ENCODE peak calls at places on chromosomes 2 and 18, in seven cellular contexts. W is fibroblast of the aortic adventitia, V is nephron progenitor cell, X is Calu3, R is heart left ventricle, D is GM10248, A is DND-41. T is an unnamed sample.

GRCh38 chr2:134593500-134593899 is 125.3 kb downstream of the TMEM163 start:
- DNase-seq in R (no peak), D (no peak), X (no peak), V (no peak), A (no peak), W (no peak), T (no peak)

GRCh38 chr2:219022616-219023015 is 18.7 kb downstream of the CFAP65 start:
- DNase-seq in D (no peak), R (no peak), A (no peak), W (no peak), X (no peak), V (no peak), T (no peak)

GRCh38 chr18:36658611-36659010 is 170.2 kb downstream of the TPGS2 start:
- DNase-seq in X (no peak), V (no peak), W (no peak), A (no peak), R (no peak), D (no peak), T (no peak)

GRCh38 chr2:33108483-33109443 is 162.0 kb downstream of the LTBP1 start:
- DNase-seq in A (no peak), D (no peak), X (no peak), W (peak), V (no peak), R (no peak), T (peak)

GRCh38 chr2:43826305-43827250 is 12.1 kb downstream of the ABCG5 start:
- DNase-seq in D (no peak), W (no peak), A (no peak), V (no peak), R (no peak), X (no peak), T (no peak)

GRCh38 chr18:12307871-12308385 is at the start of gene TUBB6:
- DNase-seq in D (peak), A (no peak), V (peak), R (peak), W (peak), X (peak), T (peak)

GRCh38 chr2:217102941-217103340 is 243.1 kb upstream of the TNP1 start:
- DNase-seq in X (no peak), A (no peak), W (no peak), V (no peak), D (no peak), R (no peak), T (no peak)

GRCh38 chr18:26480897-26481795 is 67.2 kb downstream of the KCTD1 start:
- DNase-seq in D (no peak), W (peak), R (no peak), X (peak), A (no peak), V (no peak), T (peak)

GRCh38 chr2:189265696-189266320 is 86.2 kb upstream of the COL5A2 start:
- DNase-seq in R (no peak), X (no peak), A (no peak), V (no peak), W (no peak), D (no peak), T (no peak)

GRCh38 chr2:112140899-112141622 is 2.9 kb downstream of the FBLN7 start:
- DNase-seq in A (no peak), W (no peak), X (no peak), V (no peak), D (no peak), R (no peak), T (no peak)

GRCh38 chr18:74063552-74063951 is 84.1 kb downstream of the FBXO15 start:
- DNase-seq in W (no peak), R (no peak), V (no peak), A (no peak), X (no peak), D (no peak), T (no peak)

GRCh38 chr2:218180728-218181127 is 14.0 kb upstream of the CXCR1 start:
- DNase-seq in W (peak), X (no peak), A (no peak), D (no peak), R (no peak), V (no peak), T (no peak)

GRCh38 chr2:29480423-29480822 is 365.2 kb downstream of the CLIP4 start:
- DNase-seq in W (no peak), V (no peak), R (peak), D (peak), A (no peak), X (no peak), T (no peak)

GRCh38 chr18:75454022-75454795 is 26.7 kb upstream of the SMIM21 start:
- DNase-seq in A (no peak), W (no peak), X (no peak), D (no peak), V (no peak), R (no peak), T (no peak)

GRCh38 chr18:75455249-75456183 is 28.0 kb upstream of the SMIM21 start:
- DNase-seq in A (no peak), R (peak), X (no peak), D (no peak), W (peak), V (peak), T (peak)

DNA sequence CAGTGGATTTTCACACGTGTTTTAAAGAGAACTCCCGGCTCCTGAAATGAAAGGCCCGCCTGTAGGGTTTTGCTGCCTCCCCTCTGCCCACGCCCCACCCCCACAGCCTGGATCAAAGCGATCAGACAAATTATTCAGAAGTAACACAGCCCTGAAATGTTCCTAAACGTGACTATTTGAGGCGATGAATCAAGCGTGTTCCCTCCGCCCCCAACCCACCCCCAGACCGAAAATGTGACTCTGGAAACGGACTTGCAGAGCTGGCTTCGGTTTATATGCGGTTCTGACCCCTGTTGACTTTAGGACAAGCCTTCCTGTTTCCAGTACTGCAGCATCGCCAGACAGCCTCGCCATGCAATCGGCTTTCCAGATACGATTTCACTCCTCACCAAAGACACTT is 28.8 kb upstream of the SMIM21 start:
- DNase-seq in X (no peak), D (no peak), R (peak), A (no peak), W (no peak), V (peak), T (no peak)
- TF ChIP-seq CTCF in X (no peak), D (no peak), R (no peak), A (no peak), W (no peak), V (no peak), T (no peak)

DNA sequence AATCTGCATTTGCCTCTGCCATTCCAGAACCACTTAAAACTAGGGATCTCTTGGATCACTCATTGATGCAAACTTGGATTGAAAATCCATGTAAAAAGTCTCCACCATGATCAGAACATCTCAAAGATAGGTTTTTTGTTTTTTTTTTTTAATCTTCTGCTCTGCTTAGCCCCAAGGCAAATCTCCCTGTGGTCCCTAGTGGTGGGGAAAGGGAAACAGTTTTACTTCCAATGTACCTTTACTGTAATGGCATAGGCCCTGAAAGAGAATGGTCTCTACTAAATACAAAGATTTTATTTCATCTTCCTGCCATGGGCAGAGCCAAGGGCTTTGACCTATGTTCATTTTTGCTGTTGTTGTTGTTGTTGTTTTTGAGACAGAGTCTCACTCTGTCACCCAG is 78.4 kb downstream of the KANSL1L start:
- DNase-seq in W (no peak), V (no peak), A (no peak), X (no peak), D (no peak), R (no peak), T (no peak)
- TF ChIP-seq CTCF in W (no peak), V (no peak), A (no peak), X (no peak), D (no peak), R (no peak), T (no peak)

GRCh38 chr2:96547751-96548161 is 11.2 kb downstream of the ARID5A start:
- DNase-seq in V (no peak), R (no peak), D (no peak), A (no peak), X (no peak), W (peak), T (no peak)
- TF ChIP-seq CTCF in V (no peak), R (no peak), D (no peak), A (no peak), X (no peak), W (no peak), T (no peak)

GRCh38 chr2:229714080-229714735 is at the start of gene DNER:
- DNase-seq in V (peak), X (peak), R (no peak), A (no peak), D (peak), W (no peak), T (no peak)

GRCh38 chr2:229712125-229712524 is 2.2 kb downstream of the DNER start:
- DNase-seq in D (peak), W (peak), R (no peak), X (no peak), A (no peak), V (no peak), T (peak)

GRCh38 chr2:229715895-229716507 is 1.6 kb upstream of the DNER start:
- DNase-seq in D (peak), W (peak), R (no peak), V (peak), X (peak), A (peak), T (peak)

GRCh38 chr2:229713371-229714079 is 830 bp downstream of the DNER start:
- DNase-seq in R (no peak), D (peak), V (peak), A (no peak), X (peak), W (no peak), T (peak)

GRCh38 chr2:229714736-229715541 is 584 bp upstream of the DNER start:
- DNase-seq in W (peak), A (no peak), X (peak), R (peak), D (peak), V (peak), T (peak)
- TF ChIP-seq CTCF in W (peak), A (no peak), X (no peak), R (no peak), D (no peak), V (no peak), T (peak)

GRCh38 chr2:150806336-150806735 is 318.9 kb upstream of the RND3 start:
- DNase-seq in R (no peak), V (no peak), A (no peak), W (peak), D (no peak), X (no peak), T (peak)

GRCh38 chr2:150803689-150804398 is 316.4 kb upstream of the RND3 start:
- DNase-seq in A (no peak), W (no peak), V (no peak), D (no peak), X (no peak), R (no peak), T (no peak)

DNA sequence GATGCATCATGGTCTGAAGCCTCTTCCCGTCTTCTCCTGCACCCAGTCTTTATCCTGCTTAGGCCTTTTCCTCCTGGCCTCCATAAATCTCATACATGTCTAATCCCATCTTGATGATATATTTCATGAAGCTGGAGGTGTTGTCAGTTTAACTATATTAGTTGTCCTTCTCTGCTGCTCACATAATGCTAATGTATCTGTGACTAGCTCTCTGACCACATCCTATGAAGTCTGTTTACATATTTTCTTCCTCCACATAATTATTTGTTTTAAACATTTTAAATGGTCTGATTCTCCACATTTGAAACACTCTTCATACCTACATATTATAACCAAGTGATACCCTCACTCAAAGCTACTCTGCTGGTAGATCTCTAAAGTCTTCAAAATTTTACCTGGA is 315.2 kb upstream of the RND3 start:
- DNase-seq in V (no peak), R (no peak), X (no peak), W (no peak), A (no peak), D (no peak), T (no peak)
- TF ChIP-seq CTCF in V (no peak), R (no peak), X (no peak), W (no peak), A (no peak), D (no peak), T (no peak)

GRCh38 chr18:24734058-24734457 is 273.6 kb downstream of the HRH4 start:
- DNase-seq in D (no peak), R (peak), V (peak), A (no peak), X (peak), W (peak), T (peak)
- TF ChIP-seq CTCF in D (no peak), R (peak), V (peak), A (peak), X (no peak), W (peak), T (no peak)

GRCh38 chr2:68828887-68829708 is 42.1 kb downstream of the BMP10 start:
- DNase-seq in V (peak), D (no peak), X (peak), W (peak), A (peak), R (peak), T (peak)
- TF ChIP-seq CTCF in V (no peak), D (no peak), X (no peak), W (peak), A (peak), R (no peak), T (no peak)

DNA sequence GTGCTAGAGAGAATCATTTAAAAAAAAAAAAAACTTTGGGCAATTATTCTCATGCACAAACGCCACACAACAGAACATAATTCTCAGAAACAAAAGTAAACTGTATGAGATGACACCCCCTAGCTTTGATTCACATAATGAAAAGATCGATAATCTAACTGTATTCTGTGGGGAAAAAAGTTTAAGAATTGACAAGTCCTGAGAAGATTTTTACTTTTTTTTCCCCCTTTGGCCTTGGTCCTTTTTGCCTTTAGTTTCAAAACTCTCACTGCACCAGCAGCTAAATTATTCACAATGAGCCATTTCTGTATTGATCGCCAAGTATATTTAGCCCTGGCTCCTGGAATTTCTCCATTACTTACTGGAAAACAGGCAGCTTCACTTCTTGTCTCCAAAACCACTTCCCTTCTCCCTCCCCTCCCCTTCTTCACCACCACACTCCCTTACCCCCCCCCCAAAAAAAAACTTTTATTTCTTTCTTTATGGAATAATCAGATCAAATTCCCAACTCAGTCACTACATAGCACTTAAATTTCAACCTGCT is 2.0 kb downstream of the IKZF2 start:
- DNase-seq in V (no peak), W (peak), A (peak), R (no peak), X (no peak), D (no peak), T (no peak)
- TF ChIP-seq CTCF in V (no peak), W (no peak), A (peak), R (no peak), X (no peak), D (peak), T (no peak)

GRCh38 chr2:167792126-167792525 is 455.3 kb downstream of the STK39 start:
- DNase-seq in V (no peak), D (no peak), R (no peak), W (no peak), A (no peak), X (no peak), T (no peak)

GRCh38 chr2:167787562-167787961 is 459.8 kb downstream of the STK39 start:
- DNase-seq in V (no peak), A (no peak), X (no peak), D (no peak), W (no peak), R (no peak), T (no peak)

GRCh38 chr2:167787021-167787420 is 460.4 kb downstream of the STK39 start:
- DNase-seq in A (no peak), V (no peak), W (no peak), R (no peak), D (no peak), X (no peak), T (no peak)

GRCh38 chr2:167790781-167791450 is 456.5 kb downstream of the STK39 start:
- DNase-seq in W (no peak), R (no peak), D (no peak), A (no peak), X (no peak), V (no peak), T (no peak)

GRCh38 chr2:167790189-167790588 is 457.2 kb downstream of the STK39 start:
- DNase-seq in R (no peak), X (no peak), V (no peak), W (no peak), A (no peak), D (no peak), T (no peak)
- TF ChIP-seq CTCF in R (no peak), X (no peak), V (no peak), W (no peak), A (no peak), D (no peak), T (no peak)

GRCh38 chr2:128371248-128371630 is 52.6 kb upstream of the HS6ST1 start:
- DNase-seq in X (no peak), R (no peak), A (no peak), V (no peak), W (no peak), D (no peak), T (no peak)

GRCh38 chr2:128369126-128369555 is 50.5 kb upstream of the HS6ST1 start:
- DNase-seq in A (no peak), V (peak), W (peak), D (no peak), X (no peak), R (no peak), T (no peak)

GRCh38 chr2:128371648-128372345 is 53.1 kb upstream of the HS6ST1 start:
- DNase-seq in X (no peak), V (no peak), W (no peak), R (no peak), A (no peak), D (no peak), T (no peak)

GRCh38 chr2:128369626-128370467 is 51.2 kb upstream of the HS6ST1 start:
- DNase-seq in A (no peak), D (no peak), V (peak), W (no peak), X (no peak), R (no peak), T (no peak)

GRCh38 chr2:128370468-128371247 is 52.0 kb upstream of the HS6ST1 start:
- DNase-seq in A (no peak), V (no peak), W (peak), R (no peak), D (no peak), X (no peak), T (no peak)
- TF ChIP-seq CTCF in A (no peak), V (no peak), W (no peak), R (no peak), D (no peak), X (no peak), T (no peak)